ENCODE peak calls at places on chromosomes 11 and 22, in four cellular contexts. One of them, this sample, is unnamed.

GRCh38 chr22:36425977-36426523 is 38.3 kb upstream of the MYH9 start:
- DNase-seq in foreskin fibroblast: no peak
- DNase-seq in choroid plexus epithelial cell: peak; percentile 59
- DNase-seq in CD8-positive, alpha-beta T cell: no peak
- DNase-seq in this sample: no peak

GRCh38 chr11:61917043-61917356 is 366 bp downstream of the RAB3IL1 start:
- DNase-seq in foreskin fibroblast: no peak
- DNase-seq in choroid plexus epithelial cell: no peak
- DNase-seq in CD8-positive, alpha-beta T cell: no peak
- DNase-seq in this sample: no peak

GRCh38 chr22:29635734-29636357 is 32.4 kb downstream of the NF2 start:
- DNase-seq in foreskin fibroblast: peak; percentile 56
- DNase-seq in choroid plexus epithelial cell: peak; percentile 81
- DNase-seq in CD8-positive, alpha-beta T cell: no peak
- DNase-seq in this sample: no peak

GRCh38 chr22:20771918-20772625 is 1.8 kb upstream of the SERPIND1 start:
- DNase-seq in foreskin fibroblast: no peak
- DNase-seq in choroid plexus epithelial cell: no peak
- DNase-seq in CD8-positive, alpha-beta T cell: no peak
- DNase-seq in this sample: no peak

GRCh38 chr11:77821349-77821851 is 456 bp downstream of the AAMDC start:
- DNase-seq in foreskin fibroblast: peak; percentile 18
- DNase-seq in choroid plexus epithelial cell: peak; percentile 52
- DNase-seq in CD8-positive, alpha-beta T cell: no peak
- DNase-seq in this sample: peak; percentile 63

GRCh38 chr11:1267441-1268100 is 41.9 kb downstream of the TOLLIP start:
- DNase-seq in foreskin fibroblast: no peak
- DNase-seq in choroid plexus epithelial cell: no peak
- DNase-seq in CD8-positive, alpha-beta T cell: no peak
- DNase-seq in this sample: no peak

GRCh38 chr11:95699631-95700470 is 89.7 kb downstream of the FAM76B start:
- DNase-seq in foreskin fibroblast: no peak
- DNase-seq in choroid plexus epithelial cell: peak; percentile 41
- DNase-seq in CD8-positive, alpha-beta T cell: no peak
- DNase-seq in this sample: no peak

GRCh38 chr11:33895752-33896137 is 3.9 kb upstream of the LMO2 start:
- DNase-seq in foreskin fibroblast: no peak
- DNase-seq in choroid plexus epithelial cell: peak; percentile 38
- DNase-seq in CD8-positive, alpha-beta T cell: no peak
- DNase-seq in this sample: no peak

GRCh38 chr11:48055292-48056132 is 75.2 kb downstream of the PTPRJ start:
- DNase-seq in foreskin fibroblast: no peak
- DNase-seq in choroid plexus epithelial cell: peak; percentile 68
- DNase-seq in CD8-positive, alpha-beta T cell: no peak
- DNase-seq in this sample: no peak

GRCh38 chr11:134360050-134360835 is 28.5 kb downstream of the GLB1L2 start:
- DNase-seq in foreskin fibroblast: peak; percentile 4
- DNase-seq in choroid plexus epithelial cell: peak; percentile 73
- DNase-seq in CD8-positive, alpha-beta T cell: peak; percentile 44
- DNase-seq in this sample: no peak

GRCh38 chr11:76672431-76673163 is 2.0 kb upstream of the LRRC32 start:
- DNase-seq in foreskin fibroblast: no peak
- DNase-seq in choroid plexus epithelial cell: no peak
- DNase-seq in CD8-positive, alpha-beta T cell: no peak
- DNase-seq in this sample: no peak

GRCh38 chr11:69034123-69034522 is 14.6 kb upstream of the TPCN2 start:
- DNase-seq in foreskin fibroblast: no peak
- DNase-seq in choroid plexus epithelial cell: no peak
- DNase-seq in CD8-positive, alpha-beta T cell: no peak
- DNase-seq in this sample: no peak

GRCh38 chr22:38110008-38110862 is at the start of gene BAIAP2L2:
- DNase-seq in foreskin fibroblast: no peak
- DNase-seq in choroid plexus epithelial cell: no peak
- DNase-seq in CD8-positive, alpha-beta T cell: no peak
- DNase-seq in this sample: no peak

GRCh38 chr22:49820984-49821383 is 6.7 kb downstream of the BRD1 start:
- DNase-seq in foreskin fibroblast: no peak
- DNase-seq in choroid plexus epithelial cell: peak; percentile 19
- DNase-seq in CD8-positive, alpha-beta T cell: no peak
- DNase-seq in this sample: no peak

GRCh38 chr11:84673753-84674152 is 953.4 kb downstream of the DLG2 start:
- DNase-seq in foreskin fibroblast: no peak
- DNase-seq in choroid plexus epithelial cell: peak; percentile 1
- DNase-seq in CD8-positive, alpha-beta T cell: no peak
- DNase-seq in this sample: no peak

GRCh38 chr11:68838572-68838964 is 3.1 kb downstream of the CPT1A start:
- DNase-seq in foreskin fibroblast: no peak
- DNase-seq in choroid plexus epithelial cell: no peak
- DNase-seq in CD8-positive, alpha-beta T cell: no peak
- DNase-seq in this sample: peak; percentile 78

GRCh38 chr22:35705141-35705540 is 12.5 kb upstream of the APOL5 start:
- DNase-seq in foreskin fibroblast: peak; percentile 76
- DNase-seq in choroid plexus epithelial cell: peak; percentile 91
- DNase-seq in CD8-positive, alpha-beta T cell: no peak
- DNase-seq in this sample: no peak

GRCh38 chr11:68954970-68955958 is 25.5 kb downstream of the MRGPRD start:
- DNase-seq in foreskin fibroblast: peak; percentile 57
- DNase-seq in choroid plexus epithelial cell: peak; percentile 28
- DNase-seq in CD8-positive, alpha-beta T cell: no peak
- DNase-seq in this sample: no peak

GRCh38 chr22:41596776-41597634 is 7.4 kb upstream of the PMM1 start:
- DNase-seq in foreskin fibroblast: no peak
- DNase-seq in choroid plexus epithelial cell: peak; percentile 64
- DNase-seq in CD8-positive, alpha-beta T cell: no peak
- DNase-seq in this sample: no peak

GRCh38 chr11:113613619-113614018 is 92.5 kb downstream of the TMPRSS5 start:
- DNase-seq in foreskin fibroblast: no peak
- DNase-seq in choroid plexus epithelial cell: no peak
- DNase-seq in CD8-positive, alpha-beta T cell: no peak
- DNase-seq in this sample: no peak

GRCh38 chr22:36277482-36278291 is 24.8 kb downstream of the APOL1 start:
- DNase-seq in foreskin fibroblast: no peak
- DNase-seq in choroid plexus epithelial cell: peak; percentile 70
- DNase-seq in CD8-positive, alpha-beta T cell: peak; percentile 44
- DNase-seq in this sample: no peak

GRCh38 chr11:61392991-61393595 is 706 bp downstream of the TMEM216 start:
- DNase-seq in foreskin fibroblast: no peak
- DNase-seq in choroid plexus epithelial cell: peak; percentile 53
- DNase-seq in CD8-positive, alpha-beta T cell: no peak
- DNase-seq in this sample: no peak

GRCh38 chr11:115699733-115700132 is 195.5 kb upstream of the CADM1 start:
- DNase-seq in foreskin fibroblast: no peak
- DNase-seq in choroid plexus epithelial cell: peak; percentile 5
- DNase-seq in CD8-positive, alpha-beta T cell: no peak
- DNase-seq in this sample: no peak

GRCh38 chr11:82229346-82229745 is 504.3 kb downstream of the FAM181B start:
- DNase-seq in foreskin fibroblast: no peak
- DNase-seq in choroid plexus epithelial cell: peak; percentile 65
- DNase-seq in CD8-positive, alpha-beta T cell: no peak
- DNase-seq in this sample: no peak

GRCh38 chr11:44963071-44963575 is 12.4 kb upstream of the TP53I11 start:
- DNase-seq in foreskin fibroblast: no peak
- DNase-seq in choroid plexus epithelial cell: no peak
- DNase-seq in CD8-positive, alpha-beta T cell: no peak
- DNase-seq in this sample: no peak

GRCh38 chr11:1773131-1773510 is 9.4 kb upstream of the CTSD start:
- DNase-seq in foreskin fibroblast: no peak
- DNase-seq in choroid plexus epithelial cell: no peak
- DNase-seq in CD8-positive, alpha-beta T cell: no peak
- DNase-seq in this sample: peak; percentile 53

GRCh38 chr11:130166457-130166784 is 6.8 kb downstream of the ST14 start:
- DNase-seq in foreskin fibroblast: peak; percentile 93
- DNase-seq in choroid plexus epithelial cell: peak; percentile 98
- DNase-seq in CD8-positive, alpha-beta T cell: no peak
- DNase-seq in this sample: no peak

GRCh38 chr22:46178755-46179505 is 28.6 kb downstream of the PPARA start:
- DNase-seq in foreskin fibroblast: no peak
- DNase-seq in choroid plexus epithelial cell: peak; percentile 18
- DNase-seq in CD8-positive, alpha-beta T cell: no peak
- DNase-seq in this sample: no peak

GRCh38 chr11:75429641-75429901 is 3.4 kb downstream of the KLHL35 start:
- DNase-seq in foreskin fibroblast: no peak
- DNase-seq in choroid plexus epithelial cell: no peak
- DNase-seq in CD8-positive, alpha-beta T cell: no peak
- DNase-seq in this sample: no peak
- H3K4me3 ChIP-seq in foreskin fibroblast: no peak overlapping the region
- H3K4me3 ChIP-seq in choroid plexus epithelial cell: no peak overlapping the region
- H3K4me3 ChIP-seq in CD8-positive, alpha-beta T cell: no peak overlapping the region
- H3K4me3 ChIP-seq in this sample: peak overlapping the region; percentile 43

GRCh38 chr11:75565916-75566762 is 4.1 kb downstream of the SERPINH1 start:
- DNase-seq in foreskin fibroblast: no peak
- DNase-seq in choroid plexus epithelial cell: peak; percentile 27
- DNase-seq in CD8-positive, alpha-beta T cell: no peak
- DNase-seq in this sample: no peak

GRCh38 chr11:75568616-75569219 is 6.7 kb downstream of the SERPINH1 start:
- DNase-seq in foreskin fibroblast: no peak
- DNase-seq in choroid plexus epithelial cell: no peak
- DNase-seq in CD8-positive, alpha-beta T cell: no peak
- DNase-seq in this sample: no peak

GRCh38 chr11:75565221-75565814 is 3.3 kb downstream of the SERPINH1 start:
- DNase-seq in foreskin fibroblast: peak; percentile 90
- DNase-seq in choroid plexus epithelial cell: peak; percentile 68
- DNase-seq in CD8-positive, alpha-beta T cell: no peak
- DNase-seq in this sample: no peak

GRCh38 chr11:75566763-75567279 is 4.8 kb downstream of the SERPINH1 start:
- DNase-seq in foreskin fibroblast: no peak
- DNase-seq in choroid plexus epithelial cell: no peak
- DNase-seq in CD8-positive, alpha-beta T cell: no peak
- DNase-seq in this sample: no peak

GRCh38 chr11:75567971-75568370 is 5.9 kb downstream of the SERPINH1 start:
- DNase-seq in foreskin fibroblast: no peak
- DNase-seq in choroid plexus epithelial cell: no peak
- DNase-seq in CD8-positive, alpha-beta T cell: no peak
- DNase-seq in this sample: no peak
- H3K4me3 ChIP-seq in foreskin fibroblast: peak overlapping the region; percentile 0
- H3K4me3 ChIP-seq in choroid plexus epithelial cell: no peak overlapping the region
- H3K4me3 ChIP-seq in CD8-positive, alpha-beta T cell: no peak overlapping the region
- H3K4me3 ChIP-seq in this sample: no peak overlapping the region

GRCh38 chr11:66288138-66288865 is 641 bp downstream of the YIF1A start:
- DNase-seq in foreskin fibroblast: no peak
- DNase-seq in choroid plexus epithelial cell: peak; percentile 27
- DNase-seq in CD8-positive, alpha-beta T cell: no peak
- DNase-seq in this sample: no peak

GRCh38 chr11:66286699-66287098 is 2.2 kb downstream of the YIF1A start:
- DNase-seq in foreskin fibroblast: no peak
- DNase-seq in choroid plexus epithelial cell: no peak
- DNase-seq in CD8-positive, alpha-beta T cell: no peak
- DNase-seq in this sample: no peak

GRCh38 chr11:66288866-66289547 is at the start of gene YIF1A:
- DNase-seq in foreskin fibroblast: peak; percentile 100
- DNase-seq in choroid plexus epithelial cell: peak; percentile 100
- DNase-seq in CD8-positive, alpha-beta T cell: peak; percentile 96
- DNase-seq in this sample: peak; percentile 98

GRCh38 chr11:66285250-66285947 is 3.5 kb downstream of the YIF1A start:
- DNase-seq in foreskin fibroblast: no peak
- DNase-seq in choroid plexus epithelial cell: no peak
- DNase-seq in CD8-positive, alpha-beta T cell: no peak
- DNase-seq in this sample: no peak

GRCh38 chr11:66287256-66288137 is 1.4 kb downstream of the YIF1A start:
- DNase-seq in foreskin fibroblast: no peak
- DNase-seq in choroid plexus epithelial cell: no peak
- DNase-seq in CD8-positive, alpha-beta T cell: no peak
- DNase-seq in this sample: no peak
- H3K4me3 ChIP-seq in foreskin fibroblast: peak overlapping the region; percentile 87
- H3K4me3 ChIP-seq in choroid plexus epithelial cell: peak overlapping the region; percentile 85
- H3K4me3 ChIP-seq in CD8-positive, alpha-beta T cell: no peak overlapping the region
- H3K4me3 ChIP-seq in this sample: peak overlapping the region; percentile 74

DNA sequence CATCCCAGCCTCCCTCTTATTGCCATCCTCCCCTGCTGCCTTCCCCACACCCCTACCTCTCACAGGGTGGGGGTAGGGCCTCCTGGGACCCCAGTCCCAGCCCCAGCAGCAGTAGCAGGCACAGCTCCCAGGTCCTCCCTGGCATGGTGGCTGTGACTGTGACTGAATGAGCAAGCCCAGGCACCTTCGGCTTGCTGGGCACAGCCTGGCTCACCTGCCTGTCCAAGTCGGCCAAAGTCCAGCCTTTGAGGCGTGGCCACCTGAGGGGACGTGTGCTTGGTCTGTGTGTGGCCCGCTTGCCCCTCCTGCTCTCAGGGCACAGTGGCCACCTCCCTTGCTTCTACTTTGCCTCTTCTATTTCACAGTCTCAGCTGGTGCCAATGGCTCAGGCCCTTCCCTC is at the start of gene TREH:
- DNase-seq in foreskin fibroblast: no peak
- DNase-seq in choroid plexus epithelial cell: no peak
- DNase-seq in CD8-positive, alpha-beta T cell: no peak
- DNase-seq in this sample: no peak
- H3K4me3 ChIP-seq in foreskin fibroblast: no peak within 1 kb of the TSS
- H3K4me3 ChIP-seq in choroid plexus epithelial cell: no peak within 1 kb of the TSS
- H3K4me3 ChIP-seq in CD8-positive, alpha-beta T cell: no peak within 1 kb of the TSS
- H3K4me3 ChIP-seq in this sample: no peak within 1 kb of the TSS

GRCh38 chr11:100830295-100830694 is 143.2 kb downstream of the ARHGAP42 start:
- DNase-seq in foreskin fibroblast: no peak
- DNase-seq in choroid plexus epithelial cell: no peak
- DNase-seq in CD8-positive, alpha-beta T cell: no peak
- DNase-seq in this sample: no peak
- H3K4me3 ChIP-seq in foreskin fibroblast: no peak overlapping the region
- H3K4me3 ChIP-seq in choroid plexus epithelial cell: no peak overlapping the region
- H3K4me3 ChIP-seq in CD8-positive, alpha-beta T cell: no peak overlapping the region
- H3K4me3 ChIP-seq in this sample: no peak overlapping the region

This sample was measured in ascending aorta.